ENCODE peak calls at places on chromosomes 13 and 19, in eight cellular contexts. A is uterus, C is astrocyte of the cerebellum, W is cardiac fibroblast, V is cardiac muscle cell, U is HepG2, R is K562, P is stomach. N is an unnamed sample.

GRCh38 chr13:30744056-30744684 is 8.8 kb downstream of the ALOX5AP start:
- DNase-seq in A (no peak), C (no peak), W (no peak), V (no peak), U (peak), R (peak), P (peak), N (no peak)

GRCh38 chr13:100921139-100921538 is 246.5 kb upstream of the TMTC4 start:
- DNase-seq in A (no peak), C (no peak), W (no peak), V (no peak), U (no peak), R (no peak), P (no peak), N (no peak)

GRCh38 chr13:42740753-42741152 is 40.6 kb upstream of the FAM216B start:
- DNase-seq in A (peak), C (no peak), W (peak), V (no peak), U (no peak), R (peak), P (peak), N (no peak)

GRCh38 chr13:69565334-69565733 is 542.3 kb upstream of the ATXN8OS start:
- DNase-seq in A (no peak), C (peak), W (no peak), V (no peak), U (peak), R (peak), P (no peak), N (peak)

GRCh38 chr13:37386276-37386675 is 212.3 kb downstream of the POSTN start:
- DNase-seq in A (no peak), C (no peak), W (peak), V (no peak), U (no peak), R (no peak), P (no peak), N (no peak)

GRCh38 chr19:33705090-33705847 is 83.5 kb downstream of the CHST8 start:
- DNase-seq in A (no peak), C (no peak), W (no peak), V (no peak), U (no peak), R (no peak), P (no peak), N (no peak)

GRCh38 chr19:4580021-4580901 is 20.8 kb upstream of the SEMA6B start:
- DNase-seq in A (no peak), C (no peak), W (no peak), V (peak), U (no peak), R (no peak), P (no peak), N (no peak)

GRCh38 chr19:14560776-14561108 is 11.1 kb downstream of the NDUFB7 start:
- DNase-seq in A (no peak), C (no peak), W (no peak), V (no peak), U (no peak), R (no peak), P (no peak), N (no peak)

GRCh38 chr13:113089693-113090414 is 15.7 kb upstream of the F7 start:
- DNase-seq in A (no peak), C (no peak), W (no peak), V (peak), U (no peak), R (no peak), P (no peak), N (no peak)

GRCh38 chr19:55117063-55117635 is 288 bp downstream of the PPP1R12C start:
- DNase-seq in A (no peak), C (no peak), W (no peak), V (peak), U (no peak), R (peak), P (no peak), N (no peak)

GRCh38 chr19:50649433-50650391 is at the start of gene C19orf81:
- DNase-seq in A (no peak), C (no peak), W (peak), V (peak), U (no peak), R (peak), P (no peak), N (no peak)

GRCh38 chr13:42454749-42455148 is 119.2 kb upstream of the TNFSF11 start:
- DNase-seq in A (no peak), C (no peak), W (no peak), V (no peak), U (no peak), R (no peak), P (no peak), N (no peak)

GRCh38 chr19:17873661-17874422 is 2.1 kb downstream of the SLC5A5 start:
- DNase-seq in A (no peak), C (no peak), W (no peak), V (peak), U (no peak), R (peak), P (peak), N (no peak)

GRCh38 chr13:107370036-107370785 is 802.3 kb upstream of the ARGLU1 start:
- DNase-seq in A (no peak), C (peak), W (peak), V (no peak), U (no peak), R (no peak), P (no peak), N (peak)

GRCh38 chr19:3712663-3713531 is 4.7 kb downstream of the TJP3 start:
- DNase-seq in A (no peak), C (no peak), W (no peak), V (no peak), U (no peak), R (no peak), P (peak), N (no peak)

GRCh38 chr19:19445911-19446361 is 40.5 kb downstream of the GATAD2A start:
- DNase-seq in A (no peak), C (no peak), W (no peak), V (no peak), U (no peak), R (no peak), P (no peak), N (no peak)

GRCh38 chr13:35514801-35515502 is 38.5 kb upstream of the MAB21L1 start:
- DNase-seq in A (no peak), C (no peak), W (no peak), V (no peak), U (no peak), R (no peak), P (no peak), N (no peak)

GRCh38 chr19:16532440-16533273 is 9.6 kb downstream of the CHERP start:
- DNase-seq in A (no peak), C (no peak), W (no peak), V (no peak), U (no peak), R (no peak), P (no peak), N (no peak)

GRCh38 chr19:44740351-44740824 is 8.1 kb upstream of the BCL3 start:
- DNase-seq in A (no peak), C (no peak), W (no peak), V (no peak), U (peak), R (peak), P (no peak), N (no peak)
- TF ChIP-seq CTCF in A (no peak), C (peak), W (no peak), V (no peak), U (peak), R (peak), P (no peak), N (peak)

GRCh38 chr19:35903550-35904179 is 1.3 kb downstream of the HCST start:
- DNase-seq in A (peak), C (no peak), W (peak), V (peak), U (peak), R (peak), P (peak), N (no peak)

GRCh38 chr19:35902870-35903475 is 644 bp downstream of the HCST start:
- DNase-seq in A (no peak), C (no peak), W (no peak), V (no peak), U (no peak), R (no peak), P (no peak), N (no peak)

GRCh38 chr19:35899547-35900214 is 659 bp downstream of the NFKBID start:
- DNase-seq in A (peak), C (peak), W (peak), V (peak), U (peak), R (peak), P (peak), N (no peak)

GRCh38 chr19:35901854-35902661 is at the start of gene HCST:
- DNase-seq in A (no peak), C (no peak), W (no peak), V (no peak), U (no peak), R (peak), P (no peak), N (no peak)

GRCh38 chr19:35901055-35901644 is 810 bp upstream of the NFKBID start:
- DNase-seq in A (no peak), C (no peak), W (peak), V (no peak), U (no peak), R (no peak), P (no peak), N (no peak)
- H3K4me3 ChIP-seq in A (peak), C (peak), W (peak), V (no peak), U (no peak), R (no peak), P (peak), N (peak)

GRCh38 chr13:110390572-110390971 is 83.5 kb downstream of the COL4A2 start:
- DNase-seq in A (no peak), C (no peak), W (peak), V (no peak), U (no peak), R (no peak), P (no peak), N (no peak)
- TF ChIP-seq CTCF in A (no peak), C (no peak), W (no peak), V (no peak), U (no peak), R (no peak), P (no peak), N (no peak)

GRCh38 chr13:64746845-64747244 is 2483.3 kb downstream of the PCDH9 start:
- DNase-seq in A (no peak), C (no peak), W (no peak), V (no peak), U (no peak), R (no peak), P (no peak), N (no peak)
- H3K4me3 ChIP-seq in A (no peak), C (no peak), W (no peak), V (no peak), U (no peak), R (no peak), P (no peak), N (no peak)

N was measured in epithelial cell of proximal tubule.